ENCODE peak calls at places on chromosomes 3 and 15, in four cellular contexts. V, U, D and S are unnamed samples.

GRCh38 chr3:117699058-117699457 is 989.5 kb downstream of the TUSC7 start:
- DNase-seq in V (no peak), U (no peak), D (no peak), S (no peak)

GRCh38 chr3:62110801-62111200 is 262.5 kb downstream of the FEZF2 start:
- DNase-seq in V (no peak), U (peak), D (no peak), S (no peak)

GRCh38 chr3:24160424-24160823 is 215.3 kb downstream of the NR1D2 start:
- DNase-seq in V (no peak), U (peak), D (no peak), S (no peak)

GRCh38 chr3:6921041-6921440 is 60.1 kb downstream of the GRM7 start:
- DNase-seq in V (no peak), U (no peak), D (no peak), S (peak)

GRCh38 chr15:88038261-88038660 is 218.3 kb downstream of the NTRK3 start:
- DNase-seq in V (no peak), U (no peak), D (no peak), S (no peak)

GRCh38 chr3:117846238-117846637 is 1136.7 kb downstream of the TUSC7 start:
- DNase-seq in V (no peak), U (no peak), D (no peak), S (no peak)

GRCh38 chr15:37921527-37922385 is 12.7 kb upstream of the TMCO5A start:
- DNase-seq in V (no peak), U (no peak), D (no peak), S (no peak)

GRCh38 chr3:146739203-146739671 is 134.1 kb upstream of the PLSCR5 start:
- DNase-seq in V (no peak), U (no peak), D (no peak), S (no peak)

GRCh38 chr3:152204218-152204617 is 64.5 kb upstream of the MBNL1 start:
- DNase-seq in V (no peak), U (no peak), D (no peak), S (no peak)

GRCh38 chr15:68353418-68354145 is 76.0 kb downstream of the FEM1B start:
- DNase-seq in V (no peak), U (no peak), D (no peak), S (no peak)

GRCh38 chr3:134751831-134752230 is 43.2 kb upstream of the EPHB1 start:
- DNase-seq in V (no peak), U (no peak), D (no peak), S (no peak)